ENCODE peak calls at places on chromosomes 7 and 10, in eight cellular contexts. E, S, C, O, A, I, Q and Y are unnamed samples.

GRCh38 chr7:17646181-17646956 is 293.9 kb downstream of the SNX13 start:
- DNase-seq in I (no peak), S (no peak), C (no peak), E (peak), Q (no peak), O (no peak), A (no peak), Y (no peak)

GRCh38 chr10:26367771-26368170 is 70.4 kb upstream of the APBB1IP start:
- DNase-seq in I (no peak), O (peak), C (no peak), E (no peak), Q (peak), A (no peak), S (no peak), Y (no peak)

GRCh38 chr7:4856336-4857056 is 5.3 kb downstream of the PAPOLB start:
- DNase-seq in Q (no peak), E (no peak), I (no peak), C (no peak), A (no peak), O (no peak), S (no peak), Y (no peak)

GRCh38 chr7:46660402-46660801 is 739.3 kb upstream of the IGFBP3 start:
- DNase-seq in E (no peak), S (no peak), A (no peak), Q (no peak), C (no peak), O (no peak), I (no peak), Y (no peak)

GRCh38 chr10:114523876-114524275 is 119.6 kb upstream of the AFAP1L2 start:
- DNase-seq in Q (no peak), C (no peak), I (no peak), E (no peak), A (no peak), O (peak), S (no peak), Y (no peak)

GRCh38 chr7:131111081-131111576 is 216.5 kb upstream of the MKLN1 start:
- DNase-seq in I (no peak), S (no peak), O (no peak), Q (no peak), A (no peak), E (peak), C (no peak), Y (no peak)

GRCh38 chr7:132709971-132710567 is 133.8 kb upstream of the PLXNA4 start:
- DNase-seq in E (peak), A (no peak), C (peak), Q (no peak), S (no peak), O (no peak), I (no peak), Y (no peak)

GRCh38 chr7:155858521-155859061 is 46.3 kb upstream of the SHH start:
- DNase-seq in E (no peak), Q (no peak), C (no peak), I (peak), O (no peak), A (no peak), S (no peak), Y (no peak)

GRCh38 chr7:8232999-8233847 is 28.7 kb downstream of the ICA1 start:
- DNase-seq in E (no peak), A (no peak), Q (no peak), I (no peak), C (no peak), O (no peak), S (no peak), Y (no peak)

DNA sequence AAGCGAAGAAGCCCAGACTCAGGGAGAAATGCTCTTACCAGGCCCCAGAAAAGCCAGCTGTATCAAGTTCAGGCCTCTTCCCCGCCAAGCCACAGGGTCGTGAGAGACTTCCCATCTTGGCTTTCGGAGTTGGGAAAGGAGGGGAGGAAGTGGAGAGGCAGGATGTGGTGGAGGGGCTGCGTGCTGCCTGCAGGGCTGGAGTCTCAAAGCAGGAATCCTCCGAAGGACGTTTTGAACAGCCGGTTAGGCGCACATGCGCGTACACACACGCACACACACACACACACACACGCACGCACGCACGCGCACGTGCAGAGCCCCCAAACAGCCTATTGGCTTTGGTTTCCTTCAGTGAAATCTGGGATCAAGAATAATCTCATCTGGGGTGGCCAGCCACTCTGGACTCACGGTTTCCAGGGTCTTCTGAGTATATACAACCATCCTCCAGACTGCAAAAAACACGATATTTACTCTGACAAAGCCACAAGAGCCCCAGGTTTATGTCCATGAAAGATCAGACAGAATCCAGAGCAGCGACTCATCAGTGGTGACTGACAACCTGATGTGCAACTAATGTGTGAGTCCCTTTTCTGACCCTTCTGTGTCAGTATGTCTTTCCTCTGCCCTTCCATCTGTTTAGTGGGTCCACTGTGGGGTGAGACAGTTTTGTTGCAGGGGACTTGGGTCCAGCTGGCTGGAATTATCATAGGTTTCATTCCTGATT is 115.0 kb upstream of the ZNF438 start:
- DNase-seq in E (peak), S (no peak), O (no peak), I (peak), A (no peak), C (peak), Q (no peak), Y (no peak)
- H3K4me3 ChIP-seq in E (no peak), S (peak), O (no peak), I (no peak), A (no peak), C (no peak), Q (no peak), Y (no peak)

GRCh38 chr7:151799506-151799905 is 77.4 kb downstream of the PRKAG2 start:
- DNase-seq in C (no peak), S (no peak), O (no peak), Q (peak), A (no peak), E (no peak), I (no peak), Y (no peak)
- H3K27ac ChIP-seq in C (no peak), S (no peak), O (no peak), Q (no peak), A (peak), E (no peak), I (no peak), Y (no peak)

GRCh38 chr10:13991353-13991752 is 339.4 kb downstream of the FRMD4A start:
- DNase-seq in S (no peak), O (no peak), Q (no peak), C (no peak), E (peak), A (no peak), I (no peak), Y (no peak)
- TF ChIP-seq CTCF in S (no peak), O (no peak), Q (no peak), C (peak), E (no peak), A (no peak), I (no peak), Y (no peak)

GRCh38 chr10:93615576-93615975 is 3.2 kb downstream of the PDE6C start:
- DNase-seq in Q (no peak), C (no peak), A (no peak), I (no peak), E (no peak), O (no peak), S (no peak), Y (no peak)

GRCh38 chr10:93608421-93608820 is 3.9 kb upstream of the PDE6C start:
- DNase-seq in Q (no peak), C (no peak), A (no peak), I (no peak), O (no peak), S (no peak), E (no peak), Y (no peak)

GRCh38 chr10:93612237-93612636 is at the start of gene PDE6C:
- DNase-seq in S (no peak), A (no peak), O (no peak), C (no peak), Q (no peak), I (no peak), E (no peak), Y (no peak)

GRCh38 chr10:93616844-93617360 is 4.6 kb downstream of the PDE6C start:
- DNase-seq in E (no peak), A (no peak), C (no peak), I (no peak), S (no peak), O (no peak), Q (no peak), Y (no peak)

GRCh38 chr10:93614101-93614825 is 1.9 kb downstream of the PDE6C start:
- DNase-seq in Q (no peak), E (no peak), I (no peak), C (no peak), A (no peak), O (no peak), S (no peak), Y (no peak)
- H3K4me3 ChIP-seq in Q (no peak), E (no peak), I (no peak), C (no peak), A (no peak), O (no peak), S (no peak), Y (no peak)

DNA sequence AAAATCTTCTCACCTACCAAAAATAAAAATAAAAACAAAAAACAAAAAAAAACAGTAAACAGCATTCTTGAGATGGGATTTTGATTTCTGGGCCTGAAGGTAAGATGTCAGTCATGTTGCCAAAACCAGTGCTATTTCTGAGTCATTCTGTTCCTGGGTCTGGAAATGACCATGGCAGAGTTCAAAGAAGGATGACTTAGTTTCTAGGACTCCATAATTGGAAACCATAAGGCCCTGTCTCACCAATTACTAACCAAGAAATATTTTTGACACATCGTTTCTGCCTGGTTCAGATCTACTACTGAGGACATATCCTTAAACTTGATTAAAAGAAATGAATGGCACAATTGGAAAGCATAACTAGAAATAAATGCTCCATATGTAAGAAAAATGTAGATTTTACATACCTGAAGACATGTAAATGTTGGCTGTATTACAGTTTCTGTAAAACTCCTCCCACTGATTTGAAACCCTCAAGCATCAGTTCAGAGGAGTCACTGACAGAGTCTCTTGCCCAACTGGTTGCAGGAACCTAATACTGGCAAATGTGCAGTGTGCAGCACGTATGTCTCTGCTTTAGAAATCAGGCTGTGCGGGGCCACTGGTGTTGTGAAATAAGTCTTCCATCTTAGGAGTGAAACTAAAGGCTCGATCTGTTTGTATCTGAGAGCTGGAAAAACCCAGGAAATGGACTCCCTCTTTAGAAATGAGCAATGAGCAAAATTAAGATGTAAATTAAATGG is 84.8 kb upstream of the EGR2 start:
- DNase-seq in S (no peak), C (no peak), E (no peak), I (no peak), A (no peak), Q (no peak), O (no peak), Y (no peak)
- H3K27ac ChIP-seq in S (no peak), C (no peak), E (no peak), I (no peak), A (no peak), Q (no peak), O (no peak), Y (no peak)

DNA sequence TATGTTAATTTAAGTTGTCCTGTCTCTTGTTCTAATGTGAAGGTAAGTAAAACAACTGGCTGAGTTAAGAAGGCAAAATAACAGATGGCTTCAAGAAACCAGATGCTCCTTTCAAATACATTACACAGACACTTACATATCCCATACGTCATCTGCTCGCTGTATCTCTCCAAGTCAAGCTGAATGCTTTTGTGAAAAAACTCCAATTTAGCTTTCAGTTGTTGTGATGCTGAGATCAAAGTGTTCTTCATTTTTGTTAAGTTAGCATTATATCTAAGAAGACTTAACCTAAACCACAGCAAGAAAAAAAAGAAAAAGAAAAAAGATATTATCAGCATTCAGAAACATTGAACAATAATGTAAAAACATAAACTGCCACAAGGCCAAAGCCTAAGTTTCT is 18.5 kb upstream of the ERLIN1 start:
- DNase-seq in E (no peak), O (no peak), C (no peak), Q (no peak), A (no peak), S (no peak), I (no peak), Y (no peak)
- TF ChIP-seq CTCF in E (no peak), O (no peak), C (no peak), Q (no peak), A (no peak), S (no peak), I (no peak), Y (no peak)

DNA sequence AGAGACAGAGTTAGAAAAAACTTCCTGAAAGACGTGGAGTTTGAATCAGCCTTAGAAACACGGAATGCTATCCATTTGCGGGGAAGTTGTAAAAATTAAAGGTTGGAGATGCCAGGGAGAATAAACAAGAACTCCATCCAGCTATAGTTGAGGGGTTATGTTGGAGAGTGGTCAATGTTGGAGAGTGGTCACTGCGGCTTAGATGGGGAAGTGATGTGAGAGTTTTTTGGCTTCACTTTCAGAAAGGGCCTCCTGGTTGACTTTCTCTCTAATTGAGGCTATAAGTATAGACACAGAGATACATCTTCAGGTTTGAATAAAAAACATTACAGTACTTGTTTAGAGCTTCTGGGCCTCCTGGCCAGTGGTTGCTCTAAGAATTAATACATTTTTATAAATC is 675 bp downstream of the CC2D2B start:
- DNase-seq in I (no peak), E (no peak), Q (no peak), C (no peak), A (no peak), O (no peak), S (no peak), Y (no peak)
- H3K4me3 ChIP-seq in I (peak), E (no peak), Q (no peak), C (no peak), A (no peak), O (no peak), S (peak), Y (peak)

GRCh38 chr10:14010827-14011574 is 319.7 kb downstream of the FRMD4A start:
- DNase-seq in I (no peak), C (no peak), O (no peak), S (no peak), Q (no peak), A (no peak), E (no peak), Y (no peak)

GRCh38 chr10:14010083-14010551 is 320.6 kb downstream of the FRMD4A start:
- DNase-seq in C (peak), O (no peak), Q (no peak), S (no peak), I (no peak), A (no peak), E (peak), Y (no peak)

GRCh38 chr10:14008648-14009072 is 322.1 kb downstream of the FRMD4A start:
- DNase-seq in O (no peak), I (no peak), A (no peak), S (no peak), C (no peak), E (no peak), Q (no peak), Y (no peak)

GRCh38 chr10:14014423-14014822 is 316.3 kb downstream of the FRMD4A start:
- DNase-seq in Q (no peak), S (no peak), I (no peak), A (no peak), E (no peak), O (no peak), C (no peak), Y (no peak)

GRCh38 chr10:14009315-14010082 is 321.2 kb downstream of the FRMD4A start:
- DNase-seq in C (peak), O (peak), E (peak), S (no peak), A (no peak), I (no peak), Q (no peak), Y (no peak)
- H3K27ac ChIP-seq in C (peak), O (peak), E (peak), S (peak), A (peak), I (peak), Q (no peak), Y (peak)